ENCODE peak calls at places on chromosomes 16 and 17, in seven cellular contexts. X is stomach, K is heart left ventricle, L is tibial nerve, P is body of pancreas, T is RWPE2, Z is IMR-90. M is an unnamed sample.

GRCh38 chr16:1167276-1168107 is 14.6 kb downstream of the CACNA1H start:
- DNase-seq in X (no peak), K (no peak), L (no peak), P (peak; percentile 85), T (no peak), Z (no peak), M (no peak)

GRCh38 chr17:4928881-4929280 is 3.2 kb upstream of the GP1BA start:
- DNase-seq in X (no peak), K (no peak), L (no peak), P (no peak), T (no peak), Z (no peak), M (no peak)

GRCh38 chr16:81313731-81314602 is 795 bp upstream of the GAN start:
- DNase-seq in X (no peak), K (no peak), L (no peak), P (no peak), T (no peak), Z (no peak), M (no peak)

GRCh38 chr16:88476817-88477397 is 23.8 kb downstream of the ZFPM1 start:
- DNase-seq in X (no peak), K (no peak), L (no peak), P (peak; percentile 50), T (no peak), Z (no peak), M (no peak)

GRCh38 chr16:31451201-31451600 is 8.1 kb upstream of the ARMC5 start:
- DNase-seq in X (no peak), K (no peak), L (no peak), P (no peak), T (no peak), Z (no peak), M (no peak)

GRCh38 chr17:63398680-63399079 is 47.4 kb downstream of the CYB561 start:
- DNase-seq in X (no peak), K (no peak), L (no peak), P (no peak), T (no peak), Z (peak; percentile 29), M (no peak)

GRCh38 chr16:8675183-8676159 is 1.1 kb downstream of the ABAT start:
- DNase-seq in X (no peak), K (no peak), L (no peak), P (peak; percentile 53), T (no peak), Z (no peak), M (no peak)

GRCh38 chr16:65305588-65305987 is 183.7 kb upstream of the CDH11 start:
- DNase-seq in X (no peak), K (no peak), L (no peak), P (no peak), T (no peak), Z (no peak), M (no peak)

GRCh38 chr17:75364078-75364477 is 41.4 kb downstream of the GRB2 start:
- DNase-seq in X (no peak), K (no peak), L (no peak), P (no peak), T (no peak), Z (peak; percentile 84), M (peak; percentile 52)

GRCh38 chr16:68645494-68646388 is 631 bp downstream of the CDH3 start:
- DNase-seq in X (no peak), K (no peak), L (no peak), P (peak; percentile 26), T (no peak), Z (no peak), M (no peak)

GRCh38 chr17:78558181-78558850 is 18.9 kb downstream of the DNAH17 start:
- DNase-seq in X (no peak), K (no peak), L (no peak), P (no peak), T (no peak), Z (no peak), M (no peak)

GRCh38 chr17:66906321-66907278 is 57.9 kb upstream of the CACNG4 start:
- DNase-seq in X (peak; percentile 91), K (peak; percentile 80), L (peak; percentile 63), P (peak; percentile 95), T (no peak), Z (peak; percentile 76), M (peak; percentile 25)

GRCh38 chr16:23754594-23755483 is at the start of gene CHP2:
- DNase-seq in X (no peak), K (peak; percentile 26), L (no peak), P (peak; percentile 7), T (no peak), Z (no peak), M (no peak)

GRCh38 chr16:79653337-79654000 is 52.9 kb upstream of the MAF start:
- DNase-seq in X (no peak), K (peak; percentile 54), L (no peak), P (peak; percentile 23), T (no peak), Z (no peak), M (no peak)

DNA sequence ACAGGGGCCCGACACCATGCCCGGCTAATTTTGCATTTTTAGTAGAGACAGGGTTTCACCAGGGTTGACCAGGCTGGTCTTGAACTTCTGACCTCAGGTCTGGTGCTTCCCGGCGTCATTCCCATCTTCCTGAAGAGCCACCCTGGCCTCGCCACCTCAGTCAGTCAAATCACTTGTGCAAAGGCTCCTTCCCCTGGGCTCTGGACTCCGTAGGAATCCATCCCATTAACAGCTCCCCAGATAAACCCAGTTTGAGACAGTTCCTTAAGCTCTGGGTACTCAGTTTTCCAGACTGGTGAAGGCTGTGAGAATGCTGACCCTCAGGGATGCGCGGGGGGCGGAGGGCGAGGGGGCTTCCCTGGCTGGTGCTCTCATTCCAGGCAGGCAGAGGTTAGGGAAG is 39.5 kb downstream of the MRM1 start:
- DNase-seq in X (no peak), K (no peak), L (no peak), P (no peak), T (no peak), Z (no peak), M (no peak)
- H3K27me3 ChIP-seq in X (peaks cover 97% of the 10 kb centered on the region), K (peaks cover 34% of the 10 kb centered on the region), L (peaks cover 91% of the 10 kb centered on the region), P (no peaks in the 10 kb centered on the region), T (peaks cover 73% of the 10 kb centered on the region), Z (peaks cover 87% of the 10 kb centered on the region), M (peaks cover 69% of the 10 kb centered on the region)

DNA sequence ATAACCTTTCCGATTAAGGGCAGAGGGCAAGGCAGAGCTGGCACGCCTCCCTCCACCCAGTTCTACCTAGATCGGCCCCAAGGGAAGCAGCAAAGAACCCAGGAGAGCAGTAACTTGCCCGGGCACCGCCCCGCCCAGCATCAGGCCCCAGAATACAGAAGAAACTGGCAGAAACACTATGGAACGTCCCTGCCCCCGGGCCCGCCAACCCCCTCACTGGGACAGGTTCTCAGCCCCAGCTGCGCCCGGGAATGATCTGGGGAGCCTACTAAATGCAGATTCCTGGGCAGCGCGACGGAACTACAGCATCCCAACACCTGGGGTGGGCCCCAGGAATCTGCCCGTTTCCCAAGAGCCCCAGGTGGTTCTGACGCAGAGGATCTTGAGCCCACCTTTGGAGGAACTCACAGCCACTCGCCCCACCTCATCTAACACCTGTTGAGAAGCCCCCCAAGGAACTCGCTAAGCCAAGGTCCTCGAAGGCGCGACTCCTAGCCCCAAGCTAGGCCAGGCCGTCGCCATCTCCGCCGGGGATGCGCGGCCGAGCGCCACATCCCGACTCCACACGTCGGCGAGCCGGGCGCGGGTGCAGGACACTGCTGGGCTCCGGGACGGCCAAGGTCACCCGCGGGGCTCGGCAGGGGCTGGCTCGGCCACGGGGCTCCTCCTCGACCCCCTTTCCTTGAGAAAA is 1.1 kb downstream of the CDIP1 start:
- DNase-seq in X (peak; percentile 33), K (peak; percentile 45), L (no peak), P (peak; percentile 62), T (no peak), Z (no peak), M (no peak)
- H3K4me3 ChIP-seq in X (peak overlapping the region; percentile 77), K (peak overlapping the region; percentile 81), L (peak overlapping the region; percentile 100), P (peak overlapping the region; percentile 47), T (peak overlapping the region; percentile 55), Z (peak overlapping the region; percentile 68), M (peak overlapping the region; percentile 61)

DNA sequence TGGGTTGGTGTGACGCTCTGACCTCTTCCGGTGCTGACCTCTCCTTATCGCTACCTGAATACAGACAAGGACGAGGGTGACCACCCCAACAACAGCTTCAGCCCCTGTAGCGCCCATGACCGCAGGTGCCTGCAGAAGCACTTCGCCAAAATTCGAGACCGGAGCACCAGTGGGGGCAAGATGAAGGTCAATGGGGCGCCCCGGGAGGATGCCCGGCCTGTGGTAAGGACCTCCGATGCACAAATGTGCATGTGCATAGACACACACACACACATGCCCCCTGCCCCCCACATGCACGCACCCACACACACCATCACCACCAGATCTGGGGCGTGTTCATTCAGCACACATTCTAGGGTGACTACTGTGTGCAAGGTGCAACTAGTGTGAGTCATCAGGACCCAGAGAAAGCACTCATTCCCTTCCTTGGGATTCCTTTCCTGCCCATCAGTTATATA is 9.7 kb downstream of the IGFBP4 start:
- DNase-seq in X (peak; percentile 36), K (no peak), L (no peak), P (no peak), T (no peak), Z (peak; percentile 64), M (no peak)
- H3K27me3 ChIP-seq in X (no peaks in the 10 kb centered on the region), K (no peaks in the 10 kb centered on the region), L (no peaks in the 10 kb centered on the region), P (no peaks in the 10 kb centered on the region), T (no peaks in the 10 kb centered on the region), Z (no peaks in the 10 kb centered on the region), M (no peaks in the 10 kb centered on the region)

GRCh38 chr17:8310601-8311123 is 621 bp downstream of the ARHGEF15 start:
- DNase-seq in X (no peak), K (peak; percentile 61), L (no peak), P (no peak), T (no peak), Z (no peak), M (no peak)
- H3K4me3 ChIP-seq in X (peak overlapping the region; percentile 25), K (peak overlapping the region; percentile 46), L (peak overlapping the region; percentile 28), P (no peak overlapping the region), T (no peak overlapping the region), Z (no peak overlapping the region), M (no peak overlapping the region)

GRCh38 chr16:49674255-49674980 is 181.5 kb downstream of the ZNF423 start:
- DNase-seq in X (no peak), K (no peak), L (no peak), P (no peak), T (no peak), Z (no peak), M (no peak)

GRCh38 chr16:49674990-49675389 is 180.9 kb downstream of the ZNF423 start:
- DNase-seq in X (no peak), K (no peak), L (no peak), P (no peak), T (no peak), Z (no peak), M (no peak)

GRCh38 chr16:49675417-49675816 is 180.5 kb downstream of the ZNF423 start:
- DNase-seq in X (no peak), K (no peak), L (no peak), P (no peak), T (no peak), Z (no peak), M (no peak)

GRCh38 chr16:49672753-49673152 is 183.2 kb downstream of the ZNF423 start:
- DNase-seq in X (no peak), K (no peak), L (no peak), P (no peak), T (no peak), Z (no peak), M (no peak)

GRCh38 chr16:49673442-49673841 is 182.5 kb downstream of the ZNF423 start:
- DNase-seq in X (no peak), K (no peak), L (no peak), P (no peak), T (no peak), Z (no peak), M (no peak)
- H3K27me3 ChIP-seq in X (no peaks in the 10 kb centered on the region), K (no peaks in the 10 kb centered on the region), L (no peaks in the 10 kb centered on the region), P (no peaks in the 10 kb centered on the region), T (no peaks in the 10 kb centered on the region), Z (peaks cover 3% of the 10 kb centered on the region), M (no peaks in the 10 kb centered on the region)

M was measured in kidney epithelial cell.